ENCODE peak calls at places on chromosomes 16 and 17, in eight cellular contexts. H is AG04449; J is activated T-cell treated with anti-CD3 and anti-CD28 coated beads, Interleukin-2, amount 50 U/mL, for 1 hour; M is T-helper 1 cell; O is GM12891; G is NCI-H69; U is HTR-8/SVneo; Y is lower leg skin. P is an unnamed sample.

GRCh38 chr17:21370430-21370829 is 5.7 kb upstream of the KCNJ12 start:
- DNase-seq in H (no peak), O (no peak), J (no peak), G (no peak), M (no peak), Y (no peak), U (no peak), P (no peak)

GRCh38 chr17:72735089-72735488 is 357.4 kb downstream of the SLC39A11 start:
- DNase-seq in Y (no peak), G (no peak), H (no peak), O (no peak), U (no peak), M (no peak), J (no peak), P (no peak)

GRCh38 chr16:48244080-48244862 is at the start of gene LONP2:
- DNase-seq in U (peak), Y (peak), H (peak), O (peak), M (peak), J (peak), G (peak), P (peak)

GRCh38 chr16:55628306-55628968 is 27.4 kb upstream of the SLC6A2 start:
- DNase-seq in J (no peak), G (no peak), O (no peak), U (no peak), Y (no peak), H (no peak), M (no peak), P (no peak)

GRCh38 chr17:36845916-36846315 is 91.4 kb upstream of the LHX1 start:
- DNase-seq in M (no peak), U (no peak), H (no peak), O (no peak), G (no peak), J (no peak), Y (no peak), P (no peak)

GRCh38 chr17:9726291-9726690 is 65.1 kb downstream of the DHRS7C start:
- DNase-seq in Y (peak), O (no peak), G (no peak), J (no peak), M (no peak), H (no peak), U (no peak), P (no peak)

GRCh38 chr17:75459590-75460267 is 3.3 kb downstream of the TMEM94 start:
- DNase-seq in U (no peak), G (peak), Y (no peak), O (no peak), J (no peak), M (no peak), H (no peak), P (no peak)

GRCh38 chr17:36857698-36858097 is 79.6 kb upstream of the LHX1 start:
- DNase-seq in O (no peak), G (no peak), M (no peak), U (no peak), Y (no peak), H (no peak), J (no peak), P (no peak)

GRCh38 chr16:84088695-84089395 is 27.9 kb downstream of the MBTPS1 start:
- DNase-seq in M (peak), O (peak), Y (no peak), H (no peak), J (peak), G (no peak), U (no peak), P (no peak)

GRCh38 chr17:74454197-74455024 is 12.0 kb upstream of the CD300A start:
- DNase-seq in Y (peak), O (no peak), M (no peak), G (peak), U (no peak), J (no peak), H (no peak), P (no peak)

GRCh38 chr17:57632294-57632693 is 112.8 kb downstream of the CCDC182 start:
- DNase-seq in Y (no peak), M (no peak), H (no peak), J (no peak), O (no peak), U (no peak), G (no peak), P (no peak)

GRCh38 chr17:13941781-13942180 is 127.5 kb upstream of the COX10 start:
- DNase-seq in G (no peak), Y (no peak), O (no peak), J (no peak), H (no peak), M (no peak), U (no peak), P (no peak)

GRCh38 chr16:57310801-57311200 is 26.3 kb upstream of the PLLP start:
- DNase-seq in G (no peak), H (no peak), O (no peak), J (no peak), Y (peak), U (no peak), M (no peak), P (no peak)

GRCh38 chr17:62696256-62696655 is 68.8 kb downstream of the MRC2 start:
- DNase-seq in Y (no peak), M (no peak), U (no peak), G (no peak), J (no peak), O (no peak), H (no peak), P (no peak)

GRCh38 chr16:57452021-57452420 is 4.7 kb downstream of the COQ9 start:
- DNase-seq in M (no peak), O (no peak), H (no peak), J (no peak), G (no peak), Y (no peak), U (no peak), P (no peak)

GRCh38 chr17:44898768-44899073 is 524 bp downstream of the EFTUD2 start:
- DNase-seq in M (no peak), O (no peak), U (no peak), Y (no peak), G (no peak), H (no peak), J (no peak), P (no peak)

GRCh38 chr16:69186642-69187386 is at the start of gene SNTB2:
- DNase-seq in Y (peak), M (peak), H (no peak), U (peak), G (peak), O (peak), J (peak), P (peak)

GRCh38 chr16:24761526-24761925 is 32.1 kb downstream of the TNRC6A start:
- DNase-seq in G (no peak), M (no peak), H (no peak), O (no peak), J (no peak), U (no peak), Y (no peak), P (no peak)

GRCh38 chr16:9469512-9469911 is 378.1 kb downstream of the HAPSTR1 start:
- DNase-seq in J (no peak), H (no peak), O (no peak), U (no peak), Y (no peak), G (no peak), M (no peak), P (no peak)

GRCh38 chr17:48181653-48182052 is 74.1 kb downstream of the SNX11 start:
- DNase-seq in H (no peak), U (peak), O (no peak), G (peak), M (no peak), Y (no peak), J (no peak), P (no peak)

GRCh38 chr16:56301391-56301850 is 110.1 kb downstream of the GNAO1 start:
- DNase-seq in J (no peak), U (no peak), H (peak), O (no peak), M (no peak), G (no peak), Y (no peak), P (no peak)

P was measured in frontal cortex.